ENCODE peak calls at places on chromosomes 11 and 22, in seven cellular contexts. E, B, C, F, Y, A and Q are unnamed samples.

GRCh38 chr11:75986966-75987365 is 172.0 kb downstream of the UVRAG start:
- DNase-seq in Y (no peak), A (no peak), F (no peak), B (no peak), E (no peak), C (peak; percentile 12), Q (no peak)

GRCh38 chr22:48431014-48431413 is 1396.7 kb downstream of the BRD1 start:
- DNase-seq in C (no peak), A (no peak), F (no peak), E (no peak), Y (no peak), B (no peak), Q (no peak)

GRCh38 chr11:64691543-64691942 is 31.5 kb downstream of the NRXN2 start:
- DNase-seq in Y (no peak), F (no peak), C (no peak), A (no peak), B (no peak), E (no peak), Q (no peak)

GRCh38 chr22:48357196-48357595 is 1470.5 kb downstream of the BRD1 start:
- DNase-seq in C (no peak), F (no peak), Y (no peak), B (no peak), A (no peak), E (no peak), Q (no peak)

GRCh38 chr11:115193931-115194797 is 310.1 kb downstream of the CADM1 start:
- DNase-seq in A (no peak), F (no peak), B (no peak), E (no peak), Y (no peak), C (no peak), Q (no peak)

GRCh38 chr11:6526411-6527135 is 29.5 kb downstream of the DNHD1 start:
- DNase-seq in A (no peak), B (no peak), F (no peak), C (no peak), Y (no peak), E (no peak), Q (no peak)

GRCh38 chr11:69981119-69981770 is 96.9 kb upstream of the ANO1 start:
- DNase-seq in B (no peak), E (no peak), F (no peak), C (no peak), A (no peak), Y (no peak), Q (no peak)

GRCh38 chr11:33379931-33380330 is 122.8 kb downstream of the HIPK3 start:
- DNase-seq in E (no peak), B (no peak), A (no peak), Y (no peak), F (no peak), C (no peak), Q (no peak)

GRCh38 chr11:2525941-2526807 is 81.4 kb downstream of the KCNQ1 start:
- DNase-seq in E (peak; percentile 7), A (no peak), F (no peak), B (peak; percentile 7), Y (peak; percentile 63), C (no peak), Q (peak; percentile 12)

GRCh38 chr11:68979931-68980775 is 633 bp downstream of the MRGPRD start:
- DNase-seq in A (no peak), E (no peak), B (no peak), C (no peak), F (no peak), Y (no peak), Q (no peak)

GRCh38 chr22:30763815-30764686 is 69.4 kb downstream of the OSBP2 start:
- DNase-seq in E (peak; percentile 82), A (peak; percentile 59), Y (no peak), F (no peak), C (peak; percentile 89), B (no peak), Q (no peak)

GRCh38 chr22:50530280-50530856 is 556 bp upstream of the TYMP start:
- DNase-seq in B (peak; percentile 66), C (peak; percentile 94), F (no peak), Y (peak; percentile 95), A (no peak), E (peak; percentile 81), Q (peak; percentile 87)

GRCh38 chr11:73274722-73275380 is 2.7 kb downstream of the P2RY6 start:
- DNase-seq in C (no peak), E (no peak), B (no peak), Y (peak; percentile 68), A (no peak), F (no peak), Q (no peak)

GRCh38 chr11:19323502-19323901 is 82.8 kb upstream of the E2F8 start:
- DNase-seq in Y (no peak), C (peak; percentile 16), F (no peak), E (no peak), A (no peak), B (no peak), Q (no peak)

GRCh38 chr11:61066645-61067044 is 35.6 kb upstream of the CD5 start:
- DNase-seq in E (no peak), Y (no peak), C (no peak), A (no peak), F (no peak), B (no peak), Q (no peak)

GRCh38 chr11:61069427-61069826 is 32.9 kb upstream of the CD5 start:
- DNase-seq in Y (no peak), E (no peak), F (no peak), C (no peak), A (no peak), B (no peak), Q (no peak)

GRCh38 chr11:61067782-61068181 is 34.5 kb upstream of the CD5 start:
- DNase-seq in B (no peak), E (no peak), F (no peak), Y (no peak), C (no peak), A (no peak), Q (no peak)

GRCh38 chr11:61065955-61066638 is 36.2 kb upstream of the CD5 start:
- DNase-seq in B (no peak), F (no peak), E (no peak), C (no peak), A (no peak), Y (no peak), Q (no peak)

DNA sequence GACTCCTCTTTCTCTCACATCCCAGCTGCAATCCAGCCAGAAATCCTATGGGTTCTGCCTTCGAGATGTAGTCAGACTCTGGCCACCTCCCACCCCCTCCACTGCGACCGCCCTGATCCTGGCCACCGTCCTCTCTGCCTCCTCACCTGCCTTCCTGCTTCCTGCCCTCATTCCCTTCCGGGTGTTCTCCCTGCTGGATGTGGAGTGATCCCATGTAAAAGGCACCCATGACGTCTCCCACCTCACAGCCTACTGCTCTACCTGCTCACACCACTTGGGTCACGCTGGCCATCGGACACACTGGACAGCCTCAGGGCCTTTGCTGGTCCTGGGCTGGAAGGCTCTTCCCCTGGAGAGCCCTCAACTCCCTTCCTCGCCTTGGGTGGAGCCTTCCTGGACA is 33.7 kb upstream of the CD5 start:
- DNase-seq in C (no peak), A (no peak), B (no peak), F (no peak), Y (no peak), E (no peak), Q (no peak)
- H3K4me3 ChIP-seq in C (no peak overlapping the region), A (no peak overlapping the region), B (no peak overlapping the region), F (no peak overlapping the region), Y (no peak overlapping the region), E (no peak overlapping the region), Q (no peak overlapping the region)

GRCh38 chr22:36383110-36383581 is 4.6 kb downstream of the MYH9 start:
- DNase-seq in C (peak; percentile 60), A (peak; percentile 77), E (peak; percentile 32), Y (no peak), F (no peak), B (no peak), Q (no peak)

GRCh38 chr22:36381513-36382079 is 6.2 kb downstream of the MYH9 start:
- DNase-seq in F (no peak), B (no peak), E (no peak), A (no peak), Y (no peak), C (no peak), Q (no peak)

GRCh38 chr22:36377022-36377631 is 10.6 kb downstream of the MYH9 start:
- DNase-seq in F (no peak), E (no peak), A (peak; percentile 62), C (no peak), B (no peak), Y (no peak), Q (no peak)

GRCh38 chr22:36378080-36378788 is 9.5 kb downstream of the MYH9 start:
- DNase-seq in B (no peak), E (no peak), F (no peak), A (no peak), C (no peak), Y (peak; percentile 12), Q (no peak)

GRCh38 chr22:36379593-36380361 is 8.0 kb downstream of the MYH9 start:
- DNase-seq in E (no peak), F (no peak), C (no peak), Y (peak; percentile 47), B (no peak), A (peak; percentile 73), Q (no peak)
- H3K4me1 ChIP-seq in E (peaks cover 88% of the 10 kb centered on the region), F (peaks cover 100% of the 10 kb centered on the region), C (peaks cover 2% of the 10 kb centered on the region), Y (peaks cover 35% of the 10 kb centered on the region), B (peaks cover 14% of the 10 kb centered on the region), A (peaks cover 89% of the 10 kb centered on the region), Q (peaks cover 100% of the 10 kb centered on the region)

GRCh38 chr11:9738700-9739099 is 74.8 kb downstream of the SWAP70 start:
- DNase-seq in C (no peak), A (no peak), B (no peak), Y (no peak), F (no peak), E (no peak), Q (no peak)
- H3K4me3 ChIP-seq in C (no peak overlapping the region), A (no peak overlapping the region), B (no peak overlapping the region), Y (no peak overlapping the region), F (no peak overlapping the region), E (no peak overlapping the region), Q (no peak overlapping the region)

GRCh38 chr11:114122668-114123067 is 63.2 kb downstream of the ZBTB16 start:
- DNase-seq in Y (no peak), A (no peak), B (no peak), C (no peak), E (no peak), F (no peak), Q (no peak)

GRCh38 chr11:114123692-114124330 is 64.3 kb downstream of the ZBTB16 start:
- DNase-seq in A (no peak), F (no peak), B (no peak), Y (no peak), E (no peak), C (no peak), Q (no peak)

GRCh38 chr11:114125959-114126358 is 66.4 kb downstream of the ZBTB16 start:
- DNase-seq in A (no peak), F (no peak), Y (no peak), B (no peak), C (no peak), E (no peak), Q (no peak)

GRCh38 chr11:114125531-114125930 is 66.0 kb downstream of the ZBTB16 start:
- DNase-seq in Y (no peak), E (no peak), B (no peak), F (no peak), A (no peak), C (no peak), Q (no peak)

DNA sequence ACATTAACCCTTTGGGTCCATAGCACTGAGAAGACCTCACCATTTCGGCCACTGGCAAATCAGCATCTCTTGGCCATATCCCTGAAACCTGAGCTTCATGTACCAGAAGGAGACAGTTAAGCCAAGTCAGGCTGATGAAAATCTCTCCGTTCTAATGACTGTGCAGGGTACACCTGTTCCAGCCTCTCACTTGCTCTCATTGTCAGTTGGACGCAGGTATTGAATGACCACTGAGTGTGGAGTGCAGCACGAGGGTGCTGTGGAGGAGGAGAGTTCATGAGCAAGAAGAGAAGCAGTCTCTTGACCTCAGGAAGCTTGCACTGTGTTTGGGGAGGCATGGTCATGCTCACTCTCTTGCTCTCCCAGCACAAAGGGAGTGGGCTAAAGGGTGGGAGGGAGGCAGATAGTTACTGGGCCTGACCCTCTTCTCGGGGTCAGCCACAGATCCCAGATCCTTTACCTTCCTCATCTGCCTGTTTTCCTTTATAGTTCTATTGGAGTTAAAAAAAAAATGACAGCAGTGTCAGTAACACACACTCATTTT is 65.2 kb downstream of the ZBTB16 start:
- DNase-seq in C (no peak), E (no peak), A (no peak), Y (no peak), F (no peak), B (no peak), Q (no peak)
- H3K4me1 ChIP-seq in C (peaks cover 5% of the 10 kb centered on the region), E (peaks cover 85% of the 10 kb centered on the region), A (no peaks in the 10 kb centered on the region), Y (peaks cover 74% of the 10 kb centered on the region), F (peaks cover 91% of the 10 kb centered on the region), B (peaks cover 8% of the 10 kb centered on the region), Q (peaks cover 100% of the 10 kb centered on the region)